ENCODE peak calls at places on chromosome 1, in seven cellular contexts. K is fibroblast of the aortic adventitia, U is neural progenitor cell, H is fibroblast of lung, B is NCI-H2171 treated with DMSO at 0.1 percent for 48 hours, O is Calu3, Z is AG10803. E is an unnamed sample.

GRCh38 chr1:185244015-185244747 is 72.9 kb downstream of the IVNS1ABP start:
- DNase-seq in K (peak), U (no peak), H (peak), B (no peak), O (peak), Z (peak), E (peak)

GRCh38 chr1:218463194-218464156 is 118.3 kb downstream of the TGFB2 start:
- DNase-seq in K (peak), U (peak), H (peak), B (no peak), O (no peak), Z (peak), E (peak)

GRCh38 chr1:54716299-54717047 is 812 bp downstream of the TTC4 start:
- DNase-seq in K (peak), U (no peak), H (peak), B (peak), O (no peak), Z (peak), E (peak)

GRCh38 chr1:83583351-83584014 is 415.4 kb downstream of the TTLL7 start:
- DNase-seq in K (peak), U (peak), H (no peak), B (peak), O (peak), Z (peak), E (no peak)

GRCh38 chr1:22184892-22185612 is 42.2 kb upstream of the WNT4 start:
- DNase-seq in K (no peak), U (peak), H (peak), B (peak), O (peak), Z (peak), E (peak)

GRCh38 chr1:203381151-203381751 is 30.3 kb upstream of the FMOD start:
- DNase-seq in K (no peak), U (no peak), H (no peak), B (no peak), O (no peak), Z (no peak), E (no peak)

GRCh38 chr1:112625696-112626095 is 6.1 kb downstream of the CAPZA1 start:
- DNase-seq in K (peak), U (no peak), H (peak), B (no peak), O (no peak), Z (peak), E (peak)

GRCh38 chr1:63645301-63645700 is 52.1 kb downstream of the PGM1 start:
- DNase-seq in K (peak), U (no peak), H (peak), B (no peak), O (no peak), Z (peak), E (no peak)

GRCh38 chr1:97677702-97678101 is 243.1 kb downstream of the DPYD start:
- DNase-seq in K (no peak), U (no peak), H (no peak), B (no peak), O (no peak), Z (no peak), E (no peak)

GRCh38 chr1:67888707-67889106 is 55.4 kb upstream of the GNG12 start:
- DNase-seq in K (no peak), U (peak), H (peak), B (no peak), O (no peak), Z (peak), E (peak)

GRCh38 chr1:178137238-178137637 is 43.3 kb downstream of the RASAL2 start:
- DNase-seq in K (peak), U (no peak), H (no peak), B (no peak), O (no peak), Z (peak), E (no peak)

E was measured in astrocyte of the hippocampus.